ENCODE peak calls at places on chromosomes 3 and 15, in eight cellular contexts. One of them, this sample, is unnamed.

GRCh38 chr15:53671545-53671944 is 87.9 kb downstream of the WDR72 start:
- DNase-seq in uterus: no peak
- DNase-seq in stomach: no peak
- DNase-seq in right cardiac atrium: no peak
- DNase-seq in heart left ventricle: no peak
- DNase-seq in ovary: no peak
- DNase-seq in Peyer's patch: no peak
- DNase-seq in CD8-positive, alpha-beta T cell: no peak
- DNase-seq in this sample: no peak

GRCh38 chr15:27235689-27236088 is 264.7 kb downstream of the GABRG3 start:
- DNase-seq in uterus: no peak
- DNase-seq in stomach: no peak
- DNase-seq in right cardiac atrium: no peak
- DNase-seq in heart left ventricle: no peak
- DNase-seq in ovary: no peak
- DNase-seq in Peyer's patch: no peak
- DNase-seq in CD8-positive, alpha-beta T cell: no peak
- DNase-seq in this sample: no peak

GRCh38 chr15:101092186-101092866 is 159.5 kb downstream of the CHSY1 start:
- DNase-seq in uterus: no peak
- DNase-seq in stomach: no peak
- DNase-seq in right cardiac atrium: no peak
- DNase-seq in heart left ventricle: peak; percentile 28
- DNase-seq in ovary: no peak
- DNase-seq in Peyer's patch: peak; percentile 36
- DNase-seq in CD8-positive, alpha-beta T cell: no peak
- DNase-seq in this sample: no peak

GRCh38 chr3:195133462-195133861 is 137.5 kb downstream of the XXYLT1 start:
- DNase-seq in uterus: peak; percentile 52
- DNase-seq in stomach: no peak
- DNase-seq in right cardiac atrium: no peak
- DNase-seq in heart left ventricle: no peak
- DNase-seq in ovary: no peak
- DNase-seq in Peyer's patch: no peak
- DNase-seq in CD8-positive, alpha-beta T cell: peak; percentile 29
- DNase-seq in this sample: peak; percentile 73

GRCh38 chr3:39414421-39414907 is 7.9 kb downstream of the RPSA start:
- DNase-seq in uterus: no peak
- DNase-seq in stomach: peak; percentile 35
- DNase-seq in right cardiac atrium: no peak
- DNase-seq in heart left ventricle: no peak
- DNase-seq in ovary: no peak
- DNase-seq in Peyer's patch: no peak
- DNase-seq in CD8-positive, alpha-beta T cell: no peak
- DNase-seq in this sample: no peak

GRCh38 chr3:48473617-48473952 is 27.0 kb downstream of the ATRIP start:
- DNase-seq in uterus: no peak
- DNase-seq in stomach: no peak
- DNase-seq in right cardiac atrium: no peak
- DNase-seq in heart left ventricle: no peak
- DNase-seq in ovary: no peak
- DNase-seq in Peyer's patch: no peak
- DNase-seq in CD8-positive, alpha-beta T cell: no peak
- DNase-seq in this sample: no peak

GRCh38 chr3:58495101-58495500 is 3.2 kb downstream of the KCTD6 start:
- DNase-seq in uterus: no peak
- DNase-seq in stomach: no peak
- DNase-seq in right cardiac atrium: no peak
- DNase-seq in heart left ventricle: no peak
- DNase-seq in ovary: no peak
- DNase-seq in Peyer's patch: no peak
- DNase-seq in CD8-positive, alpha-beta T cell: no peak
- DNase-seq in this sample: no peak

GRCh38 chr15:33021806-33022389 is 172.6 kb downstream of the FMN1 start:
- DNase-seq in uterus: no peak
- DNase-seq in stomach: no peak
- DNase-seq in right cardiac atrium: no peak
- DNase-seq in heart left ventricle: no peak
- DNase-seq in ovary: no peak
- DNase-seq in Peyer's patch: no peak
- DNase-seq in CD8-positive, alpha-beta T cell: no peak
- DNase-seq in this sample: peak; percentile 50

GRCh38 chr3:101182734-101183133 is 137.6 kb downstream of the IMPG2 start:
- DNase-seq in uterus: no peak
- DNase-seq in stomach: no peak
- DNase-seq in right cardiac atrium: no peak
- DNase-seq in heart left ventricle: no peak
- DNase-seq in ovary: no peak
- DNase-seq in Peyer's patch: no peak
- DNase-seq in CD8-positive, alpha-beta T cell: no peak
- DNase-seq in this sample: peak; percentile 58

GRCh38 chr3:183924956-183925355 is 40.3 kb upstream of the PARL start:
- DNase-seq in uterus: no peak
- DNase-seq in stomach: peak; percentile 62
- DNase-seq in right cardiac atrium: no peak
- DNase-seq in heart left ventricle: no peak
- DNase-seq in ovary: no peak
- DNase-seq in Peyer's patch: no peak
- DNase-seq in CD8-positive, alpha-beta T cell: no peak
- DNase-seq in this sample: peak; percentile 94

GRCh38 chr15:59794229-59794886 is 105.2 kb upstream of the BNIP2 start:
- DNase-seq in uterus: no peak
- DNase-seq in stomach: no peak
- DNase-seq in right cardiac atrium: no peak
- DNase-seq in heart left ventricle: no peak
- DNase-seq in ovary: no peak
- DNase-seq in Peyer's patch: no peak
- DNase-seq in CD8-positive, alpha-beta T cell: no peak
- DNase-seq in this sample: no peak

GRCh38 chr3:40043444-40043755 is 234.0 kb downstream of the MYRIP start:
- DNase-seq in uterus: no peak
- DNase-seq in stomach: no peak
- DNase-seq in right cardiac atrium: no peak
- DNase-seq in heart left ventricle: no peak
- DNase-seq in ovary: no peak
- DNase-seq in Peyer's patch: no peak
- DNase-seq in CD8-positive, alpha-beta T cell: no peak
- DNase-seq in this sample: peak; percentile 69

GRCh38 chr3:47586746-47587145 is 8.1 kb upstream of the CSPG5 start:
- DNase-seq in uterus: no peak
- DNase-seq in stomach: no peak
- DNase-seq in right cardiac atrium: no peak
- DNase-seq in heart left ventricle: no peak
- DNase-seq in ovary: no peak
- DNase-seq in Peyer's patch: no peak
- DNase-seq in CD8-positive, alpha-beta T cell: no peak
- DNase-seq in this sample: no peak

GRCh38 chr15:57873564-57874209 is 167.2 kb downstream of the POLR2M start:
- DNase-seq in uterus: no peak
- DNase-seq in stomach: no peak
- DNase-seq in right cardiac atrium: no peak
- DNase-seq in heart left ventricle: no peak
- DNase-seq in ovary: no peak
- DNase-seq in Peyer's patch: no peak
- DNase-seq in CD8-positive, alpha-beta T cell: no peak
- DNase-seq in this sample: peak; percentile 75

GRCh38 chr3:109275702-109276293 is 40.5 kb downstream of the DPPA2 start:
- DNase-seq in uterus: no peak
- DNase-seq in stomach: peak; percentile 28
- DNase-seq in right cardiac atrium: peak; percentile 21
- DNase-seq in heart left ventricle: no peak
- DNase-seq in ovary: no peak
- DNase-seq in Peyer's patch: no peak
- DNase-seq in CD8-positive, alpha-beta T cell: no peak
- DNase-seq in this sample: no peak

GRCh38 chr15:68256675-68257450 is 20.7 kb upstream of the FEM1B start:
- DNase-seq in uterus: peak; percentile 91
- DNase-seq in stomach: peak; percentile 79
- DNase-seq in right cardiac atrium: peak; percentile 90
- DNase-seq in heart left ventricle: peak; percentile 89
- DNase-seq in ovary: peak; percentile 90
- DNase-seq in Peyer's patch: peak; percentile 91
- DNase-seq in CD8-positive, alpha-beta T cell: peak; percentile 53
- DNase-seq in this sample: no peak

GRCh38 chr15:86349565-86349964 is 269.9 kb downstream of the AGBL1 start:
- DNase-seq in uterus: no peak
- DNase-seq in stomach: no peak
- DNase-seq in right cardiac atrium: no peak
- DNase-seq in heart left ventricle: no peak
- DNase-seq in ovary: no peak
- DNase-seq in Peyer's patch: no peak
- DNase-seq in CD8-positive, alpha-beta T cell: no peak
- DNase-seq in this sample: no peak

GRCh38 chr15:60573936-60574335 is 95.0 kb upstream of the ICE2 start:
- DNase-seq in uterus: no peak
- DNase-seq in stomach: no peak
- DNase-seq in right cardiac atrium: no peak
- DNase-seq in heart left ventricle: no peak
- DNase-seq in ovary: no peak
- DNase-seq in Peyer's patch: no peak
- DNase-seq in CD8-positive, alpha-beta T cell: peak; percentile 71
- DNase-seq in this sample: no peak

GRCh38 chr3:107524214-107525100 is 1.7 kb downstream of the BBX start:
- DNase-seq in uterus: peak; percentile 51
- DNase-seq in stomach: peak; percentile 50
- DNase-seq in right cardiac atrium: peak; percentile 64
- DNase-seq in heart left ventricle: peak; percentile 53
- DNase-seq in ovary: peak; percentile 69
- DNase-seq in Peyer's patch: no peak
- DNase-seq in CD8-positive, alpha-beta T cell: peak; percentile 60
- DNase-seq in this sample: peak; percentile 32

GRCh38 chr3:176964656-176965055 is 232.6 kb downstream of the TBL1XR1 start:
- DNase-seq in uterus: no peak
- DNase-seq in stomach: no peak
- DNase-seq in right cardiac atrium: no peak
- DNase-seq in heart left ventricle: no peak
- DNase-seq in ovary: no peak
- DNase-seq in Peyer's patch: no peak
- DNase-seq in CD8-positive, alpha-beta T cell: no peak
- DNase-seq in this sample: no peak

DNA sequence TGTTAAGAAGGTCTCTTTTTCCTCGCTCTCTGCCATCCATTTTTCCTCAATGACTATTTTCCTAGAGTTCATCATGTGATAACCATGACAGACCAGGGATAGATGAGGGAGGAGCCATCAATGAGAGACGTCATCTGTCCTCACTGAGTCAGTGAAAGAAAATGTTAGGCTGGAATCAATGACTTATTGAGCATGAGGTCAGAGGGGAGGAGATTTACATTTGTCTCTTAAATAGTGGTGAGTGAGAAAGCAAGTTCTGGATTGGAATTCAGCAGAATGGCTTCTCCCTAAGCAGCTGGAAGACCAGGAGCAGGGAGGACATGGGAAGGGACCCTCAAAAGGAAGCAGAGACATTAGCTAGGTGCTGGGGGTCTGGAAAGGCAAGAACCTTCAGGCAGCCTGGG is 28.2 kb upstream of the USP3 start:
- DNase-seq in uterus: no peak
- DNase-seq in stomach: no peak
- DNase-seq in right cardiac atrium: no peak
- DNase-seq in heart left ventricle: no peak
- DNase-seq in ovary: no peak
- DNase-seq in Peyer's patch: no peak
- DNase-seq in CD8-positive, alpha-beta T cell: no peak
- DNase-seq in this sample: peak; percentile 91
- H3K4me1 ChIP-seq in uterus: no peaks in the 10 kb centered on the region
- H3K4me1 ChIP-seq in stomach: peaks cover 35% of the 10 kb centered on the region
- H3K4me1 ChIP-seq in right cardiac atrium: peaks cover 4% of the 10 kb centered on the region
- H3K4me1 ChIP-seq in heart left ventricle: no peaks in the 10 kb centered on the region
- H3K4me1 ChIP-seq in ovary: peaks cover 7% of the 10 kb centered on the region
- H3K4me1 ChIP-seq in Peyer's patch: peaks cover 14% of the 10 kb centered on the region
- H3K4me1 ChIP-seq in CD8-positive, alpha-beta T cell: peaks cover 60% of the 10 kb centered on the region
- H3K4me1 ChIP-seq in this sample: no peaks in the 10 kb centered on the region

GRCh38 chr15:56725386-56725785 is 7.9 kb downstream of the ZNF280D start:
- DNase-seq in uterus: no peak
- DNase-seq in stomach: no peak
- DNase-seq in right cardiac atrium: no peak
- DNase-seq in heart left ventricle: no peak
- DNase-seq in ovary: no peak
- DNase-seq in Peyer's patch: no peak
- DNase-seq in CD8-positive, alpha-beta T cell: no peak
- DNase-seq in this sample: no peak
- H3K4me1 ChIP-seq in uterus: no peaks in the 10 kb centered on the region
- H3K4me1 ChIP-seq in stomach: peaks cover 14% of the 10 kb centered on the region
- H3K4me1 ChIP-seq in right cardiac atrium: no peaks in the 10 kb centered on the region
- H3K4me1 ChIP-seq in heart left ventricle: peaks cover 6% of the 10 kb centered on the region
- H3K4me1 ChIP-seq in ovary: peaks cover 9% of the 10 kb centered on the region
- H3K4me1 ChIP-seq in Peyer's patch: no peaks in the 10 kb centered on the region
- H3K4me1 ChIP-seq in CD8-positive, alpha-beta T cell: peaks cover 24% of the 10 kb centered on the region
- H3K4me1 ChIP-seq in this sample: no peaks in the 10 kb centered on the region

GRCh38 chr15:70093481-70094309 is 4.0 kb downstream of the TLE3 start:
- DNase-seq in uterus: no peak
- DNase-seq in stomach: peak; percentile 85
- DNase-seq in right cardiac atrium: no peak
- DNase-seq in heart left ventricle: no peak
- DNase-seq in ovary: no peak
- DNase-seq in Peyer's patch: no peak
- DNase-seq in CD8-positive, alpha-beta T cell: no peak
- DNase-seq in this sample: peak; percentile 40

GRCh38 chr15:70096975-70097336 is 761 bp downstream of the TLE3 start:
- DNase-seq in uterus: no peak
- DNase-seq in stomach: no peak
- DNase-seq in right cardiac atrium: no peak
- DNase-seq in heart left ventricle: no peak
- DNase-seq in ovary: no peak
- DNase-seq in Peyer's patch: no peak
- DNase-seq in CD8-positive, alpha-beta T cell: no peak
- DNase-seq in this sample: peak; percentile 1

GRCh38 chr15:70094690-70095311 is 2.9 kb downstream of the TLE3 start:
- DNase-seq in uterus: no peak
- DNase-seq in stomach: no peak
- DNase-seq in right cardiac atrium: no peak
- DNase-seq in heart left ventricle: no peak
- DNase-seq in ovary: no peak
- DNase-seq in Peyer's patch: no peak
- DNase-seq in CD8-positive, alpha-beta T cell: no peak
- DNase-seq in this sample: no peak

GRCh38 chr15:70096215-70096974 is 1.3 kb downstream of the TLE3 start:
- DNase-seq in uterus: peak; percentile 64
- DNase-seq in stomach: peak; percentile 47
- DNase-seq in right cardiac atrium: peak; percentile 46
- DNase-seq in heart left ventricle: no peak
- DNase-seq in ovary: peak; percentile 68
- DNase-seq in Peyer's patch: peak; percentile 64
- DNase-seq in CD8-positive, alpha-beta T cell: peak; percentile 61
- DNase-seq in this sample: peak; percentile 21

GRCh38 chr15:70095387-70096214 is 2.1 kb downstream of the TLE3 start:
- DNase-seq in uterus: peak; percentile 45
- DNase-seq in stomach: peak; percentile 47
- DNase-seq in right cardiac atrium: peak; percentile 35
- DNase-seq in heart left ventricle: peak; percentile 37
- DNase-seq in ovary: peak; percentile 75
- DNase-seq in Peyer's patch: peak; percentile 70
- DNase-seq in CD8-positive, alpha-beta T cell: peak; percentile 36
- DNase-seq in this sample: no peak
- H3K4me1 ChIP-seq in uterus: peaks cover 4% of the 10 kb centered on the region
- H3K4me1 ChIP-seq in stomach: peaks cover 64% of the 10 kb centered on the region
- H3K4me1 ChIP-seq in right cardiac atrium: peaks cover 18% of the 10 kb centered on the region
- H3K4me1 ChIP-seq in heart left ventricle: peaks cover 37% of the 10 kb centered on the region
- H3K4me1 ChIP-seq in ovary: peaks cover 29% of the 10 kb centered on the region
- H3K4me1 ChIP-seq in Peyer's patch: peaks cover 6% of the 10 kb centered on the region
- H3K4me1 ChIP-seq in CD8-positive, alpha-beta T cell: peaks cover 65% of the 10 kb centered on the region
- H3K4me1 ChIP-seq in this sample: peaks cover 14% of the 10 kb centered on the region

GRCh38 chr3:27322634-27323033 is 46.5 kb downstream of the NEK10 start:
- DNase-seq in uterus: no peak
- DNase-seq in stomach: no peak
- DNase-seq in right cardiac atrium: no peak
- DNase-seq in heart left ventricle: no peak
- DNase-seq in ovary: no peak
- DNase-seq in Peyer's patch: no peak
- DNase-seq in CD8-positive, alpha-beta T cell: no peak
- DNase-seq in this sample: no peak
- H3K4me1 ChIP-seq in uterus: no peaks in the 10 kb centered on the region
- H3K4me1 ChIP-seq in stomach: peaks cover 12% of the 10 kb centered on the region
- H3K4me1 ChIP-seq in right cardiac atrium: peaks cover 3% of the 10 kb centered on the region
- H3K4me1 ChIP-seq in heart left ventricle: peaks cover 11% of the 10 kb centered on the region
- H3K4me1 ChIP-seq in ovary: peaks cover 23% of the 10 kb centered on the region
- H3K4me1 ChIP-seq in Peyer's patch: no peaks in the 10 kb centered on the region
- H3K4me1 ChIP-seq in CD8-positive, alpha-beta T cell: no peaks in the 10 kb centered on the region
- H3K4me1 ChIP-seq in this sample: peaks cover 10% of the 10 kb centered on the region

This sample was measured in foreskin keratinocyte.